ENCODE peak calls at places on chromosomes 5 and 9, in nine cellular contexts. One of them, this sample, is unnamed.

GRCh38 chr9:114291886-114292590 is 30.9 kb upstream of the ORM1 start:
- DNase-seq in transverse colon: peak
- DNase-seq in cardiac muscle cell: no peak
- DNase-seq in AG04450: no peak
- DNase-seq in lower lobe of right lung: peak
- DNase-seq in dorsolateral prefrontal cortex: peak
- DNase-seq in mammary epithelial cell: no peak
- DNase-seq in hepatocyte: no peak
- DNase-seq in K562: no peak
- DNase-seq in this sample: no peak

GRCh38 chr5:148828461-148829247 is 2.2 kb downstream of the ADRB2 start:
- DNase-seq in transverse colon: no peak
- DNase-seq in cardiac muscle cell: no peak
- DNase-seq in AG04450: no peak
- DNase-seq in lower lobe of right lung: no peak
- DNase-seq in dorsolateral prefrontal cortex: no peak
- DNase-seq in mammary epithelial cell: peak
- DNase-seq in hepatocyte: no peak
- DNase-seq in K562: no peak
- DNase-seq in this sample: no peak

GRCh38 chr9:127214421-127215265 is 49.9 kb upstream of the GARNL3 start:
- DNase-seq in transverse colon: peak
- DNase-seq in cardiac muscle cell: peak
- DNase-seq in AG04450: peak
- DNase-seq in lower lobe of right lung: peak
- DNase-seq in dorsolateral prefrontal cortex: peak
- DNase-seq in mammary epithelial cell: peak
- DNase-seq in hepatocyte: peak
- DNase-seq in K562: peak
- DNase-seq in this sample: peak

GRCh38 chr5:52065182-52065581 is 681.9 kb downstream of the ISL1 start:
- DNase-seq in transverse colon: no peak
- DNase-seq in cardiac muscle cell: no peak
- DNase-seq in AG04450: no peak
- DNase-seq in lower lobe of right lung: no peak
- DNase-seq in dorsolateral prefrontal cortex: no peak
- DNase-seq in mammary epithelial cell: no peak
- DNase-seq in hepatocyte: no peak
- DNase-seq in K562: no peak
- DNase-seq in this sample: no peak

GRCh38 chr5:91632871-91633270 is 249.8 kb upstream of the ARRDC3 start:
- DNase-seq in transverse colon: no peak
- DNase-seq in cardiac muscle cell: no peak
- DNase-seq in AG04450: no peak
- DNase-seq in lower lobe of right lung: no peak
- DNase-seq in dorsolateral prefrontal cortex: no peak
- DNase-seq in mammary epithelial cell: no peak
- DNase-seq in hepatocyte: no peak
- DNase-seq in K562: no peak
- DNase-seq in this sample: no peak

GRCh38 chr5:111703662-111704061 is 53.3 kb downstream of the NREP start:
- DNase-seq in transverse colon: no peak
- DNase-seq in cardiac muscle cell: no peak
- DNase-seq in AG04450: no peak
- DNase-seq in lower lobe of right lung: no peak
- DNase-seq in dorsolateral prefrontal cortex: no peak
- DNase-seq in mammary epithelial cell: no peak
- DNase-seq in hepatocyte: no peak
- DNase-seq in K562: no peak
- DNase-seq in this sample: no peak

GRCh38 chr9:87834357-87834756 is 48.3 kb upstream of the SPATA31E1 start:
- DNase-seq in transverse colon: no peak
- DNase-seq in cardiac muscle cell: peak
- DNase-seq in AG04450: no peak
- DNase-seq in lower lobe of right lung: no peak
- DNase-seq in dorsolateral prefrontal cortex: no peak
- DNase-seq in mammary epithelial cell: no peak
- DNase-seq in hepatocyte: peak
- DNase-seq in K562: no peak
- DNase-seq in this sample: no peak

GRCh38 chr9:125744616-125745387 is 2.4 kb upstream of the PBX3 start:
- DNase-seq in transverse colon: no peak
- DNase-seq in cardiac muscle cell: peak
- DNase-seq in AG04450: peak
- DNase-seq in lower lobe of right lung: no peak
- DNase-seq in dorsolateral prefrontal cortex: no peak
- DNase-seq in mammary epithelial cell: no peak
- DNase-seq in hepatocyte: no peak
- DNase-seq in K562: no peak
- DNase-seq in this sample: no peak

GRCh38 chr9:91845839-91846238 is 104.2 kb downstream of the ROR2 start:
- DNase-seq in transverse colon: no peak
- DNase-seq in cardiac muscle cell: no peak
- DNase-seq in AG04450: no peak
- DNase-seq in lower lobe of right lung: no peak
- DNase-seq in dorsolateral prefrontal cortex: no peak
- DNase-seq in mammary epithelial cell: no peak
- DNase-seq in hepatocyte: no peak
- DNase-seq in K562: no peak
- DNase-seq in this sample: no peak

GRCh38 chr5:156479864-156480263 is 152.9 kb downstream of the SGCD start:
- DNase-seq in transverse colon: no peak
- DNase-seq in cardiac muscle cell: peak
- DNase-seq in AG04450: peak
- DNase-seq in lower lobe of right lung: no peak
- DNase-seq in dorsolateral prefrontal cortex: no peak
- DNase-seq in mammary epithelial cell: no peak
- DNase-seq in hepatocyte: no peak
- DNase-seq in K562: no peak
- DNase-seq in this sample: no peak

GRCh38 chr9:21836437-21837161 is 34.2 kb downstream of the MTAP start:
- DNase-seq in transverse colon: no peak
- DNase-seq in cardiac muscle cell: peak
- DNase-seq in AG04450: peak
- DNase-seq in lower lobe of right lung: no peak
- DNase-seq in dorsolateral prefrontal cortex: no peak
- DNase-seq in mammary epithelial cell: peak
- DNase-seq in hepatocyte: peak
- DNase-seq in K562: no peak
- DNase-seq in this sample: no peak

GRCh38 chr9:137453643-137454081 is 5.5 kb downstream of the NSMF start:
- DNase-seq in transverse colon: peak
- DNase-seq in cardiac muscle cell: peak
- DNase-seq in AG04450: peak
- DNase-seq in lower lobe of right lung: peak
- DNase-seq in dorsolateral prefrontal cortex: peak
- DNase-seq in mammary epithelial cell: no peak
- DNase-seq in hepatocyte: peak
- DNase-seq in K562: peak
- DNase-seq in this sample: peak

GRCh38 chr5:134540747-134541733 is 15.6 kb downstream of the JADE2 start:
- DNase-seq in transverse colon: no peak
- DNase-seq in cardiac muscle cell: no peak
- DNase-seq in AG04450: no peak
- DNase-seq in lower lobe of right lung: no peak
- DNase-seq in dorsolateral prefrontal cortex: no peak
- DNase-seq in mammary epithelial cell: no peak
- DNase-seq in hepatocyte: no peak
- DNase-seq in K562: no peak
- DNase-seq in this sample: no peak

DNA sequence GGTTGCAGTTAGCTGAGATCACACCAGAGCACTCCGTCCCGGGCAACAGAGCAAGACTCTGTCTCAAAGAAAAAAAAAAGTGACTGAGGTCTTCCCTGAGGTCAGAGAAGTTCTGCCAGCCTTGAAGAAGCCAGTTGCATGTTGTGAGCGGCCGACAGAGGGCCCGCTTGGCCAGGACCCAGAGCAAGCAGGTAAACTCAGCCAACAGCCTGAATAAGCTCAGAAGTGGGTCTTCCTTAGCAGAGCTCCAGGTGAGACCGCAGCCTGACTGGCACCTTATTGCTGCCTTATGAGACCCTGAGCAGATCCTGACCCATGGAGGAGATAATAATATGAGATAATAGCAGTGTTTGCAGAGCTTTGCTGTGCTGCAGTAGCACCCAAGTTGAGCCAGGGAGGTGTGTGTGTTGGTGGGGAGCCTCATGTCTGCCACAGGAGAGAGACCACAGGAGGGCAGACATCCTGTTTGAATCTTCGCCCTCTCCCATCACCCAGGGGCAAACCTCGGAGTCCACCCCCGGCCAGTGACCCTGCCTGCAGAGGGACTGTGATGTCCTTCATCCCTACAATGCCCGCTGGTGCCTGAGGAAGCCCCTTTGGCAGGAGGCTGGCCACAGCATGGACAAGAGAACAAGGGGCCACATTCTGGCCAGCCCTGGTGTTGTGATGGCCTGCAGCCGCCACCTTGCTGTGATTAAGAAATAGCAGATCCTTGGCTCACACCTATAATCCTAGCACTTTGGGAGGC is 10.8 kb upstream of the BARX1 start:
- DNase-seq in transverse colon: no peak
- DNase-seq in cardiac muscle cell: no peak
- DNase-seq in AG04450: no peak
- DNase-seq in lower lobe of right lung: no peak
- DNase-seq in dorsolateral prefrontal cortex: no peak
- DNase-seq in mammary epithelial cell: no peak
- DNase-seq in hepatocyte: no peak
- DNase-seq in K562: no peak
- DNase-seq in this sample: no peak
- TF ChIP-seq CTCF in transverse colon: no peak
- TF ChIP-seq CTCF in cardiac muscle cell: no peak
- TF ChIP-seq CTCF in AG04450: no peak
- TF ChIP-seq CTCF in lower lobe of right lung: no peak
- TF ChIP-seq CTCF in dorsolateral prefrontal cortex: no peak
- TF ChIP-seq CTCF in mammary epithelial cell: no peak
- TF ChIP-seq CTCF in hepatocyte: peak
- TF ChIP-seq CTCF in K562: peak
- TF ChIP-seq CTCF in this sample: peak

GRCh38 chr9:134388289-134388808 is 62.1 kb downstream of the RXRA start:
- DNase-seq in transverse colon: no peak
- DNase-seq in cardiac muscle cell: no peak
- DNase-seq in AG04450: no peak
- DNase-seq in lower lobe of right lung: no peak
- DNase-seq in dorsolateral prefrontal cortex: no peak
- DNase-seq in mammary epithelial cell: no peak
- DNase-seq in hepatocyte: peak
- DNase-seq in K562: no peak
- DNase-seq in this sample: no peak
- TF ChIP-seq CTCF in transverse colon: no peak
- TF ChIP-seq CTCF in cardiac muscle cell: no peak
- TF ChIP-seq CTCF in AG04450: no peak
- TF ChIP-seq CTCF in lower lobe of right lung: no peak
- TF ChIP-seq CTCF in dorsolateral prefrontal cortex: no peak
- TF ChIP-seq CTCF in mammary epithelial cell: no peak
- TF ChIP-seq CTCF in hepatocyte: no peak
- TF ChIP-seq CTCF in K562: no peak
- TF ChIP-seq CTCF in this sample: no peak

DNA sequence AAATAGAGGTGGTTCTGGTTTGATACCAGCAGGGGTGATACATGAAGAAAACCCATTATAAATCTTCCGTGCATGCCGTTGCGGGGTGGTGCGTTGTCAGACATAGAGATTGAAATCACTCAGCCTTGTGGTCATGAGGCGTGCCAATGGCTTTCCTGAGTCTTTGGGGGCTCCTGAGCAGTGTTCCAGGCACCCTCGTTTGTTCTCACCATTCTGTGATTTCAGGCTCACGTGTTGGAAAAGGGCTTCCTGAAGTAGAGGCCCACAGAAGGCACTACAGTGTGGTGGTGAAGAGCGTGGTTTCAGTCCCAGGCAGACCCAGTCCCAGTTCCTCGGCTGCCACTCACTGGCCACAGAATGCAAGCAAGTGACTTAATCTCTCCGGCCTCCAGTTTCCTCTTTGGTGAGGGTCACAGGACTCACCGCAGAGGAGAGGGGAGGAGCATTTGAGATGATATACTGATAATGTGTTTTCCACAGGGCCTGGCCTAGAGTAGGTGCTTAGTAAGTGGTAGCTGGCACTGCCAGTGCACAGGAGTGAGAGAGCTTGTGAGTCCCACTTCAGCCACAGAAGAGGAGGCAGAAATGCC is 20.5 kb upstream of the GLRX start:
- DNase-seq in transverse colon: peak
- DNase-seq in cardiac muscle cell: peak
- DNase-seq in AG04450: no peak
- DNase-seq in lower lobe of right lung: peak
- DNase-seq in dorsolateral prefrontal cortex: peak
- DNase-seq in mammary epithelial cell: no peak
- DNase-seq in hepatocyte: peak
- DNase-seq in K562: peak
- DNase-seq in this sample: no peak
- TF ChIP-seq CTCF in transverse colon: no peak
- TF ChIP-seq CTCF in cardiac muscle cell: peak
- TF ChIP-seq CTCF in AG04450: no peak
- TF ChIP-seq CTCF in lower lobe of right lung: peak
- TF ChIP-seq CTCF in dorsolateral prefrontal cortex: no peak
- TF ChIP-seq CTCF in mammary epithelial cell: no peak
- TF ChIP-seq CTCF in hepatocyte: peak
- TF ChIP-seq CTCF in K562: peak
- TF ChIP-seq CTCF in this sample: no peak

GRCh38 chr5:2633992-2634391 is 117.5 kb downstream of the IRX2 start:
- DNase-seq in transverse colon: no peak
- DNase-seq in cardiac muscle cell: no peak
- DNase-seq in AG04450: no peak
- DNase-seq in lower lobe of right lung: no peak
- DNase-seq in dorsolateral prefrontal cortex: peak
- DNase-seq in mammary epithelial cell: no peak
- DNase-seq in hepatocyte: peak
- DNase-seq in K562: no peak
- DNase-seq in this sample: no peak

GRCh38 chr5:2629035-2629434 is 122.4 kb downstream of the IRX2 start:
- DNase-seq in transverse colon: no peak
- DNase-seq in cardiac muscle cell: no peak
- DNase-seq in AG04450: no peak
- DNase-seq in lower lobe of right lung: no peak
- DNase-seq in dorsolateral prefrontal cortex: no peak
- DNase-seq in mammary epithelial cell: no peak
- DNase-seq in hepatocyte: no peak
- DNase-seq in K562: no peak
- DNase-seq in this sample: no peak

DNA sequence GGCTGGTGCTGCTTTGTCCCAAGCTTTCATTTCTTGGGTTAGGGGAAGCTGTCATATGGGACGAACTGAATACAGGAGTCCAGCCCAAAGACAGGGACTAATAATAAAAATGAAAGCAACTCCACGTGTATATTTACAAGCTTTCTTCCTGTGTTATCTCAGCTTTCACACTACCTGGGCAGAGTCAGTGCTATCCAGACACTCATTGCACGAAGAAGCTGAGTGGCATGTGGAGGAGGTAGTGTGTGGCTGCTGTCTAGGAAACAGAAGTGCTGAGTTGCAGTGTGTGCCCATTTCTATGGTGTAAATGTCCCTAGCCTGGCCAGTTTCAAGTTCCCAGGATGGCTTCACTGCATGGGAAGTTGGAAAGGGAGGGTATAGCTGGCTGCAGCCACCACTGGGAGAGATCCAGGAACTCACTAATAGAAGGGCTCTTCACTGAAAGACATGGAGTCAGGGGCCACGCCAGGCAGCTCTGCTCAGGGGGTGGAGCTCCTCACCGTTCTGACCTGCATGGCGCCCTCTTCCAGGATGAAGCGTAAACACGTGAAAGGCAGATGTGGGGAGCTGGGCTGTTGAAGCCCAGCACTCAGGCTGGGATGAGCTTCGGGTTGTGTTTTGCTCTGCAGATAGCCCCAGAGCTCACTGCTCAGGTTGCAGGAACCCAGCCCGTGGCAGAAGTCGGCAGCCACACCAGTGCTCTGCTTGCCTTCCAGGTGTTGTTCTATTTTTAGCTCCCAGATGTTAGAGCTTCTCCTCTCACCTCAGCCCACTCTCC is 116.9 kb downstream of the IRX2 start:
- DNase-seq in transverse colon: no peak
- DNase-seq in cardiac muscle cell: no peak
- DNase-seq in AG04450: no peak
- DNase-seq in lower lobe of right lung: no peak
- DNase-seq in dorsolateral prefrontal cortex: no peak
- DNase-seq in mammary epithelial cell: no peak
- DNase-seq in hepatocyte: no peak
- DNase-seq in K562: no peak
- DNase-seq in this sample: no peak
- TF ChIP-seq CTCF in transverse colon: no peak
- TF ChIP-seq CTCF in cardiac muscle cell: no peak
- TF ChIP-seq CTCF in AG04450: no peak
- TF ChIP-seq CTCF in lower lobe of right lung: no peak
- TF ChIP-seq CTCF in dorsolateral prefrontal cortex: no peak
- TF ChIP-seq CTCF in mammary epithelial cell: no peak
- TF ChIP-seq CTCF in hepatocyte: no peak
- TF ChIP-seq CTCF in K562: no peak
- TF ChIP-seq CTCF in this sample: no peak

This sample was measured in neural crest cell.